ENCODE peak calls at places on chromosomes 7 and 10, in nine cellular contexts. One of them, this sample, is unnamed.

GRCh38 chr10:82889703-82890102 is 1014.7 kb downstream of the NRG3 start:
- DNase-seq in esophagus squamous epithelium: no peak
- DNase-seq in OCI-LY7: no peak
- DNase-seq in fibroblast of mammary gland: no peak
- DNase-seq in lower lobe of right lung: no peak
- DNase-seq in Caco-2: no peak
- DNase-seq in neural crest cell: no peak
- DNase-seq in CD8-positive, alpha-beta T cell: no peak
- DNase-seq in tibial artery: no peak
- DNase-seq in this sample: peak

GRCh38 chr7:66500087-66500486 is 128.6 kb upstream of the KCTD7 start:
- DNase-seq in esophagus squamous epithelium: no peak
- DNase-seq in OCI-LY7: peak
- DNase-seq in fibroblast of mammary gland: no peak
- DNase-seq in lower lobe of right lung: no peak
- DNase-seq in Caco-2: peak
- DNase-seq in neural crest cell: no peak
- DNase-seq in CD8-positive, alpha-beta T cell: no peak
- DNase-seq in tibial artery: no peak
- DNase-seq in this sample: no peak

GRCh38 chr7:105896407-105896842 is 20.0 kb upstream of the ATXN7L1 start:
- DNase-seq in esophagus squamous epithelium: no peak
- DNase-seq in OCI-LY7: no peak
- DNase-seq in fibroblast of mammary gland: no peak
- DNase-seq in lower lobe of right lung: peak
- DNase-seq in Caco-2: no peak
- DNase-seq in neural crest cell: no peak
- DNase-seq in CD8-positive, alpha-beta T cell: no peak
- DNase-seq in tibial artery: no peak
- DNase-seq in this sample: no peak

GRCh38 chr7:158943234-158943633 is 86.9 kb downstream of the DYNC2I1 start:
- DNase-seq in esophagus squamous epithelium: no peak
- DNase-seq in OCI-LY7: no peak
- DNase-seq in fibroblast of mammary gland: no peak
- DNase-seq in lower lobe of right lung: no peak
- DNase-seq in Caco-2: no peak
- DNase-seq in neural crest cell: no peak
- DNase-seq in CD8-positive, alpha-beta T cell: no peak
- DNase-seq in tibial artery: no peak
- DNase-seq in this sample: no peak

GRCh38 chr10:77637474-77637985 is at the start of gene KCNMA1:
- DNase-seq in esophagus squamous epithelium: no peak
- DNase-seq in OCI-LY7: no peak
- DNase-seq in fibroblast of mammary gland: no peak
- DNase-seq in lower lobe of right lung: peak
- DNase-seq in Caco-2: peak
- DNase-seq in neural crest cell: no peak
- DNase-seq in CD8-positive, alpha-beta T cell: no peak
- DNase-seq in tibial artery: no peak
- DNase-seq in this sample: peak

GRCh38 chr10:133141963-133142350 is 18.1 kb upstream of the KNDC1 start:
- DNase-seq in esophagus squamous epithelium: no peak
- DNase-seq in OCI-LY7: no peak
- DNase-seq in fibroblast of mammary gland: no peak
- DNase-seq in lower lobe of right lung: peak
- DNase-seq in Caco-2: no peak
- DNase-seq in neural crest cell: no peak
- DNase-seq in CD8-positive, alpha-beta T cell: no peak
- DNase-seq in tibial artery: peak
- DNase-seq in this sample: no peak

GRCh38 chr7:101140339-101140699 is 13.4 kb downstream of the SERPINE1 start:
- DNase-seq in esophagus squamous epithelium: no peak
- DNase-seq in OCI-LY7: no peak
- DNase-seq in fibroblast of mammary gland: peak
- DNase-seq in lower lobe of right lung: no peak
- DNase-seq in Caco-2: no peak
- DNase-seq in neural crest cell: no peak
- DNase-seq in CD8-positive, alpha-beta T cell: no peak
- DNase-seq in tibial artery: no peak
- DNase-seq in this sample: no peak

GRCh38 chr7:130189281-130189782 is 15.9 kb downstream of the TMEM209 start:
- DNase-seq in esophagus squamous epithelium: no peak
- DNase-seq in OCI-LY7: no peak
- DNase-seq in fibroblast of mammary gland: peak
- DNase-seq in lower lobe of right lung: no peak
- DNase-seq in Caco-2: no peak
- DNase-seq in neural crest cell: no peak
- DNase-seq in CD8-positive, alpha-beta T cell: no peak
- DNase-seq in tibial artery: no peak
- DNase-seq in this sample: no peak

GRCh38 chr7:91039033-91039432 is 225.2 kb upstream of the FZD1 start:
- DNase-seq in esophagus squamous epithelium: no peak
- DNase-seq in OCI-LY7: no peak
- DNase-seq in fibroblast of mammary gland: no peak
- DNase-seq in lower lobe of right lung: no peak
- DNase-seq in Caco-2: no peak
- DNase-seq in neural crest cell: no peak
- DNase-seq in CD8-positive, alpha-beta T cell: no peak
- DNase-seq in tibial artery: no peak
- DNase-seq in this sample: no peak

GRCh38 chr7:91031757-91032156 is 232.5 kb upstream of the FZD1 start:
- DNase-seq in esophagus squamous epithelium: no peak
- DNase-seq in OCI-LY7: no peak
- DNase-seq in fibroblast of mammary gland: no peak
- DNase-seq in lower lobe of right lung: no peak
- DNase-seq in Caco-2: no peak
- DNase-seq in neural crest cell: no peak
- DNase-seq in CD8-positive, alpha-beta T cell: no peak
- DNase-seq in tibial artery: no peak
- DNase-seq in this sample: no peak

GRCh38 chr7:91030680-91031079 is 233.6 kb upstream of the FZD1 start:
- DNase-seq in esophagus squamous epithelium: no peak
- DNase-seq in OCI-LY7: no peak
- DNase-seq in fibroblast of mammary gland: no peak
- DNase-seq in lower lobe of right lung: no peak
- DNase-seq in Caco-2: no peak
- DNase-seq in neural crest cell: no peak
- DNase-seq in CD8-positive, alpha-beta T cell: no peak
- DNase-seq in tibial artery: no peak
- DNase-seq in this sample: no peak

GRCh38 chr7:91033574-91033973 is 230.7 kb upstream of the FZD1 start:
- DNase-seq in esophagus squamous epithelium: no peak
- DNase-seq in OCI-LY7: no peak
- DNase-seq in fibroblast of mammary gland: no peak
- DNase-seq in lower lobe of right lung: no peak
- DNase-seq in Caco-2: no peak
- DNase-seq in neural crest cell: no peak
- DNase-seq in CD8-positive, alpha-beta T cell: no peak
- DNase-seq in tibial artery: no peak
- DNase-seq in this sample: no peak

DNA sequence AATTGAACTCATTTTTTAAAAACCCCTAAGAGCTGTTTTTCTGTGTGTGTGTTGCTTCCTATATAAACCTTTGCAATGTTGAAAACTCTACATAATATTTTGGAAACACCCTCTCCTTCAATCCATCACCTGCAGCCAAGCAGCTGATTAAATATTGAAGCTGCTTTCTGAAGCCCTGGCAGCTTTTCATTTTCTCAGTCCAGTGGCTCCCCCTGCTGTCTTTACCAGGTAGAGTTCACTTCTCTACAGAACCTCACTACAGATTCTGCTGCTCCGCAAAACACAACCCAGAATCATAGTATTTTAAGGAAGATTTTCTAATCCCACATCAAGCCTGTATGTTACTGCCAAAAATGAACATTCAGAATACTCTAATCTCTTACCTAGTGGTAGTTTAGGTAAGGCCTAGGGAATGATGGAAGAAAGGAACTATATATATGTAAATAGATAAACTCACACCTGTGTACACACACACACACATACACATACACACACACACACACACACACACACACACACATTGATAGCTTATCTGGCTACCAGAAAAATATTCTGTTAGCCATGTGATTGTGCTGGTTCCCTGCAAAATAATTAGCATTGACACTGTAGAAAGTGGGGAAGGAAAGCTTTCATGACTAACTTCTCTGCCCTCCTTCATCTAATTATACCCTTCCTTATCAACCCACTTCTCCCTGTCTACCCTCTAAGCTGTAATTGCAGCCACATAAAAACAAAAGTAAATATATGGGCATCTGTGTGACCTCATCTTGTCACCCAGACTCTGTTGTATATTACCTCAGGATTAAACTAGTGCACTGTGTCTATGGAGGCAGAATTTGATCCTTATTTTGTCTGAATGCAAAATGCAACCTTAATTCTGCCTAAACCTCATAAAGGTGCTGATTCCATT is 229.5 kb upstream of the FZD1 start:
- DNase-seq in esophagus squamous epithelium: no peak
- DNase-seq in OCI-LY7: peak
- DNase-seq in fibroblast of mammary gland: peak
- DNase-seq in lower lobe of right lung: no peak
- DNase-seq in Caco-2: peak
- DNase-seq in neural crest cell: peak
- DNase-seq in CD8-positive, alpha-beta T cell: no peak
- DNase-seq in tibial artery: peak
- DNase-seq in this sample: peak
- TF ChIP-seq CTCF in esophagus squamous epithelium: no peak
- TF ChIP-seq CTCF in OCI-LY7: peak
- TF ChIP-seq CTCF in fibroblast of mammary gland: peak
- TF ChIP-seq CTCF in lower lobe of right lung: peak
- TF ChIP-seq CTCF in Caco-2: peak
- TF ChIP-seq CTCF in neural crest cell: peak
- TF ChIP-seq CTCF in CD8-positive, alpha-beta T cell: no peak
- TF ChIP-seq CTCF in tibial artery: peak
- TF ChIP-seq CTCF in this sample: peak

GRCh38 chr10:79380918-79381775 is 33.9 kb downstream of the PPIF start:
- DNase-seq in esophagus squamous epithelium: no peak
- DNase-seq in OCI-LY7: no peak
- DNase-seq in fibroblast of mammary gland: no peak
- DNase-seq in lower lobe of right lung: peak
- DNase-seq in Caco-2: no peak
- DNase-seq in neural crest cell: no peak
- DNase-seq in CD8-positive, alpha-beta T cell: no peak
- DNase-seq in tibial artery: no peak
- DNase-seq in this sample: no peak
- TF ChIP-seq CTCF in esophagus squamous epithelium: no peak
- TF ChIP-seq CTCF in OCI-LY7: no peak
- TF ChIP-seq CTCF in fibroblast of mammary gland: no peak
- TF ChIP-seq CTCF in lower lobe of right lung: no peak
- TF ChIP-seq CTCF in Caco-2: no peak
- TF ChIP-seq CTCF in neural crest cell: no peak
- TF ChIP-seq CTCF in CD8-positive, alpha-beta T cell: no peak
- TF ChIP-seq CTCF in tibial artery: no peak
- TF ChIP-seq CTCF in this sample: no peak

GRCh38 chr7:80922254-80923049 is 3.6 kb upstream of the SEMA3C start:
- DNase-seq in esophagus squamous epithelium: no peak
- DNase-seq in OCI-LY7: no peak
- DNase-seq in fibroblast of mammary gland: no peak
- DNase-seq in lower lobe of right lung: no peak
- DNase-seq in Caco-2: peak
- DNase-seq in neural crest cell: no peak
- DNase-seq in CD8-positive, alpha-beta T cell: no peak
- DNase-seq in tibial artery: no peak
- DNase-seq in this sample: no peak

GRCh38 chr7:80921130-80921529 is 2.3 kb upstream of the SEMA3C start:
- DNase-seq in esophagus squamous epithelium: no peak
- DNase-seq in OCI-LY7: no peak
- DNase-seq in fibroblast of mammary gland: peak
- DNase-seq in lower lobe of right lung: no peak
- DNase-seq in Caco-2: peak
- DNase-seq in neural crest cell: no peak
- DNase-seq in CD8-positive, alpha-beta T cell: no peak
- DNase-seq in tibial artery: no peak
- DNase-seq in this sample: no peak

GRCh38 chr7:80916770-80917681 is 1.8 kb downstream of the SEMA3C start:
- DNase-seq in esophagus squamous epithelium: no peak
- DNase-seq in OCI-LY7: no peak
- DNase-seq in fibroblast of mammary gland: peak
- DNase-seq in lower lobe of right lung: no peak
- DNase-seq in Caco-2: no peak
- DNase-seq in neural crest cell: no peak
- DNase-seq in CD8-positive, alpha-beta T cell: no peak
- DNase-seq in tibial artery: no peak
- DNase-seq in this sample: no peak

GRCh38 chr7:80918406-80918805 is 445 bp downstream of the SEMA3C start:
- DNase-seq in esophagus squamous epithelium: no peak
- DNase-seq in OCI-LY7: no peak
- DNase-seq in fibroblast of mammary gland: peak
- DNase-seq in lower lobe of right lung: no peak
- DNase-seq in Caco-2: peak
- DNase-seq in neural crest cell: no peak
- DNase-seq in CD8-positive, alpha-beta T cell: no peak
- DNase-seq in tibial artery: no peak
- DNase-seq in this sample: peak

DNA sequence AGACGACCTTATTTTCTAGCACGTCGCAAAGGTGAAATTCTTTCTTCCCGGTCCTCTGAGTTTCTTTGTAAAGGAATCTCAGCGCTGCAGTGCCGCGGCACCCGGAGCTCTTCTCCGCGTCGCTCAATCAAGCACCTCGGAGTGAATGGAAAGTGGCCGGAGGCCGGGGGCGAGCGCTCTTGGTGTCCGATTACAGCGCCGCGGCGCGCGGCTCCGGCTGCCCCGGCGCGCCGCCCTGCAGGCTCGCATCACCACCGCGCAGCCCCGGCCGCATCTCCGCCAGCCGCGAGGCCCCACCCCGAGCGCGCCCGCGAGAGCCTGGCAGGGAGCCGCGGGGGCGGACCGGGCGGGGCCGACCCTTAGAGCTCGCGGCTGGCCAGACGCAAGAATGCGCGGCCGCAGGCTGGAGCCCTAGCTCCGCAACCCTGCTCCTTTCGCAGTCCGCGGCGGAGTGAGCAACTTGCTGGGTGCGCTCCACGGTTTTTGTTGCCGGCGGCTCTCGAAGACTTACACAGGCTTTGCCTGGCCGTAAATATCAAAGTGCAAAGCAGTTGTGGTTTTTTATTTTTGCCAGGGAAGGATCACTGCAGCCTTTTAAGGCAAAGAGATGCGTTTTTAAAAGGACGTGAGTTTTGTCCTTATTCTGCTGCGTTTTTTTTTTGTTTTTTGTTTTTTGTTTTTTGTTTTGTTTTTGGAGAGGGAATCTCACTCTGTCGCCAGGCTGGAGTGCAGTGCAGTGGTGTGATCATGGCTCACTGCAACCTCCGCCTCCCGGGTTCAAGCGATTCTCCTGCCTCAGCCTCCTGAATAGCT is at the start of gene SEMA3C:
- DNase-seq in esophagus squamous epithelium: peak
- DNase-seq in OCI-LY7: no peak
- DNase-seq in fibroblast of mammary gland: peak
- DNase-seq in lower lobe of right lung: peak
- DNase-seq in Caco-2: peak
- DNase-seq in neural crest cell: peak
- DNase-seq in CD8-positive, alpha-beta T cell: no peak
- DNase-seq in tibial artery: peak
- DNase-seq in this sample: peak
- TF ChIP-seq CTCF in esophagus squamous epithelium: no peak
- TF ChIP-seq CTCF in OCI-LY7: no peak
- TF ChIP-seq CTCF in fibroblast of mammary gland: no peak
- TF ChIP-seq CTCF in lower lobe of right lung: peak
- TF ChIP-seq CTCF in Caco-2: no peak
- TF ChIP-seq CTCF in neural crest cell: no peak
- TF ChIP-seq CTCF in CD8-positive, alpha-beta T cell: no peak
- TF ChIP-seq CTCF in tibial artery: no peak
- TF ChIP-seq CTCF in this sample: no peak

GRCh38 chr7:266851-267840 is 22.8 kb upstream of the FOXL3 start:
- DNase-seq in esophagus squamous epithelium: no peak
- DNase-seq in OCI-LY7: no peak
- DNase-seq in fibroblast of mammary gland: no peak
- DNase-seq in lower lobe of right lung: peak
- DNase-seq in Caco-2: peak
- DNase-seq in neural crest cell: peak
- DNase-seq in CD8-positive, alpha-beta T cell: no peak
- DNase-seq in tibial artery: no peak
- DNase-seq in this sample: no peak
- TF ChIP-seq CTCF in esophagus squamous epithelium: peak
- TF ChIP-seq CTCF in OCI-LY7: no peak
- TF ChIP-seq CTCF in fibroblast of mammary gland: no peak
- TF ChIP-seq CTCF in lower lobe of right lung: peak
- TF ChIP-seq CTCF in Caco-2: peak
- TF ChIP-seq CTCF in neural crest cell: peak
- TF ChIP-seq CTCF in CD8-positive, alpha-beta T cell: no peak
- TF ChIP-seq CTCF in tibial artery: peak
- TF ChIP-seq CTCF in this sample: peak

This sample was measured in GM13977.